ENCODE peak calls at places on chromosome 17, in seven cellular contexts. D, T, Z, Y, U, K and O are unnamed samples. For H3K4me1, the result is how much of the 10 kb centered on the place peaks cover.

GRCh38 chr17:15468142-15468541 is 721 bp upstream of the CDRT4 start:
- DNase-seq in D (no peak), T (no peak), Z (no peak), Y (no peak), U (no peak), K (no peak), O (no peak)

GRCh38 chr17:40526668-40527067 is 25.2 kb upstream of the TNS4 start:
- DNase-seq in D (no peak), T (no peak), Z (no peak), Y (no peak), U (no peak), K (no peak), O (no peak)

GRCh38 chr17:77432791-77433190 is 292.0 kb downstream of the SEC14L1 start:
- DNase-seq in D (no peak), T (no peak), Z (no peak), Y (peak), U (no peak), K (no peak), O (no peak)

GRCh38 chr17:44119798-44120197 is 3.6 kb downstream of the HDAC5 start:
- DNase-seq in D (no peak), T (no peak), Z (no peak), Y (no peak), U (no peak), K (no peak), O (no peak)

GRCh38 chr17:70084476-70084875 is 9.5 kb downstream of the KCNJ16 start:
- DNase-seq in D (no peak), T (no peak), Z (peak), Y (no peak), U (peak), K (no peak), O (no peak)

GRCh38 chr17:70168979-70169706 is at the start of gene KCNJ2:
- DNase-seq in D (peak), T (peak), Z (peak), Y (peak), U (peak), K (peak), O (peak)

GRCh38 chr17:78197147-78197830 is 10.1 kb downstream of the AFMID start:
- DNase-seq in D (no peak), T (peak), Z (no peak), Y (peak), U (no peak), K (no peak), O (peak)

GRCh38 chr17:78185981-78186688 is 717 bp downstream of the TK1 start:
- DNase-seq in D (no peak), T (no peak), Z (no peak), Y (peak), U (peak), K (no peak), O (no peak)

GRCh38 chr17:77229786-77230435 is 89.1 kb downstream of the SEC14L1 start:
- DNase-seq in D (no peak), T (no peak), Z (no peak), Y (no peak), U (no peak), K (no peak), O (no peak)

GRCh38 chr17:60455378-60455777 is 33.1 kb downstream of the CHCT1 start:
- DNase-seq in D (no peak), T (no peak), Z (peak), Y (no peak), U (no peak), K (no peak), O (no peak)

GRCh38 chr17:60127068-60128064 is 22.4 kb upstream of the CA4 start:
- DNase-seq in D (no peak), T (no peak), Z (no peak), Y (no peak), U (no peak), K (no peak), O (no peak)

GRCh38 chr17:58330997-58331814 is 2.6 kb upstream of the TSPOAP1 start:
- DNase-seq in D (no peak), T (peak), Z (no peak), Y (no peak), U (no peak), K (no peak), O (no peak)

GRCh38 chr17:35141681-35142466 is at the start of gene NLE1:
- DNase-seq in D (peak), T (peak), Z (peak), Y (peak), U (peak), K (peak), O (peak)

GRCh38 chr17:82947051-82947991 is 107.5 kb upstream of the ZNF750 start:
- DNase-seq in D (no peak), T (no peak), Z (no peak), Y (no peak), U (no peak), K (no peak), O (no peak)

GRCh38 chr17:80526116-80526910 is 18.3 kb upstream of the RPTOR start:
- DNase-seq in D (no peak), T (peak), Z (no peak), Y (peak), U (no peak), K (no peak), O (no peak)

GRCh38 chr17:50090971-50091950 is 3.9 kb upstream of the PDK2 start:
- DNase-seq in D (no peak), T (no peak), Z (no peak), Y (no peak), U (no peak), K (no peak), O (no peak)

GRCh38 chr17:63969278-63969677 is 3.4 kb downstream of the SCN4A start:
- DNase-seq in D (no peak), T (no peak), Z (no peak), Y (no peak), U (no peak), K (no peak), O (no peak)

GRCh38 chr17:43442711-43443110 is 41.1 kb upstream of the DHX8 start:
- DNase-seq in D (no peak), T (no peak), Z (peak), Y (no peak), U (peak), K (no peak), O (no peak)

GRCh38 chr17:44269795-44270320 is 1.9 kb upstream of the SLC4A1 start:
- DNase-seq in D (no peak), T (no peak), Z (no peak), Y (no peak), U (no peak), K (no peak), O (no peak)

GRCh38 chr17:65143899-65144590 is 6.9 kb downstream of the RGS9 start:
- DNase-seq in D (no peak), T (no peak), Z (no peak), Y (no peak), U (no peak), K (no peak), O (no peak)

GRCh38 chr17:35433075-35433894 is 985 bp upstream of the SLFN12 start:
- DNase-seq in D (peak), T (peak), Z (peak), Y (peak), U (peak), K (peak), O (peak)

GRCh38 chr17:1147664-1148063 is 32.1 kb downstream of the ABR start:
- DNase-seq in D (peak), T (peak), Z (peak), Y (peak), U (peak), K (peak), O (no peak)

GRCh38 chr17:42514279-42514678 is 21.8 kb upstream of the NAGLU start:
- DNase-seq in D (no peak), T (no peak), Z (no peak), Y (no peak), U (no peak), K (no peak), O (no peak)

GRCh38 chr17:27906238-27906603 is 13.1 kb upstream of the LYRM9 start:
- DNase-seq in D (no peak), T (no peak), Z (no peak), Y (no peak), U (no peak), K (no peak), O (no peak)

GRCh38 chr17:75785016-75785769 is 587 bp downstream of the UNK start:
- DNase-seq in D (peak), T (no peak), Z (peak), Y (peak), U (peak), K (no peak), O (no peak)

GRCh38 chr17:63675231-63675606 is 24.7 kb downstream of the LIMD2 start:
- DNase-seq in D (no peak), T (peak), Z (no peak), Y (peak), U (peak), K (no peak), O (no peak)

GRCh38 chr17:21059761-21060160 is 16.9 kb upstream of the USP22 start:
- DNase-seq in D (no peak), T (no peak), Z (no peak), Y (no peak), U (no peak), K (no peak), O (no peak)

GRCh38 chr17:2398655-2399571 is 1.9 kb downstream of the MNT start:
- DNase-seq in D (peak), T (peak), Z (peak), Y (peak), U (peak), K (no peak), O (no peak)

GRCh38 chr17:66255112-66255511 is 25.9 kb upstream of the APOH start:
- DNase-seq in D (peak), T (no peak), Z (peak), Y (peak), U (peak), K (no peak), O (peak)
- H3K4me1 ChIP-seq in D (under half), T (under half), Z (under half), Y (under half), U (under half), K (under half), O (under half)

GRCh38 chr17:61700252-61700651 is 109.2 kb upstream of the NACA2 start:
- DNase-seq in D (no peak), T (no peak), Z (no peak), Y (peak), U (no peak), K (no peak), O (no peak)

GRCh38 chr17:61702450-61702849 is 111.4 kb upstream of the NACA2 start:
- DNase-seq in D (no peak), T (no peak), Z (no peak), Y (no peak), U (no peak), K (no peak), O (peak)

GRCh38 chr17:61699694-61700093 is 108.7 kb upstream of the NACA2 start:
- DNase-seq in D (no peak), T (no peak), Z (no peak), Y (no peak), U (no peak), K (no peak), O (no peak)

GRCh38 chr17:61701334-61701733 is 110.3 kb upstream of the NACA2 start:
- DNase-seq in D (no peak), T (no peak), Z (no peak), Y (no peak), U (no peak), K (no peak), O (no peak)

GRCh38 chr17:61701978-61702377 is 111.0 kb upstream of the NACA2 start:
- DNase-seq in D (no peak), T (no peak), Z (no peak), Y (no peak), U (no peak), K (no peak), O (no peak)
- H4K8ac ChIP-seq in D (no peak), T (no peak), Z (no peak), Y (no peak), U (no peak), K (no peak), O (no peak)

GRCh38 chr17:81726004-81726403 is 13.9 kb downstream of the SLC25A10 start:
- DNase-seq in D (no peak), T (no peak), Z (no peak), Y (no peak), U (no peak), K (no peak), O (no peak)
- H3K4ac ChIP-seq in D (no peak), T (no peak), Z (no peak), Y (no peak), U (no peak), K (no peak), O (no peak)

DNA sequence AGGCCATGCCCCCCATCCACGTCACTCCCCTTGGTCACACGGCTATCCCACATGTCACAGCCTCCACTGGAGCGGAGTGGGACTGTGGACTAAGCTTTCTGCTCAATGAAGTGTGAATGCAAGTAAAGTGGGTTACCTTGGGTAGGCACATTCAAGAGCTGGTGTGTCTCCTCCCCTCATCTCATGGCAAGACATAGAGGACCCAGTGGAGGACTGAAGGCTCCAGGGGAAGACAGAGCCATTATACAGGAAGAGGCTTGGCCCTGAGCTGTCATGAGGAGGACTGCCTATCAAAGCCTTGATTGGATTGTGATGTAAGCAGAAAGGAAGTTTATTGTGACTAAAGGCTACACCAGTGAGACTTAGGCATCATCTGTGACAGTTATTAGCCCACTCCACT is 129.2 kb upstream of the CCL2 start:
- DNase-seq in D (no peak), T (no peak), Z (no peak), Y (no peak), U (no peak), K (no peak), O (no peak)
- H3K4me1 ChIP-seq in D (under half), T (under half), Z (under half), Y (under half), U (under half), K (under half), O (under half)

DNA sequence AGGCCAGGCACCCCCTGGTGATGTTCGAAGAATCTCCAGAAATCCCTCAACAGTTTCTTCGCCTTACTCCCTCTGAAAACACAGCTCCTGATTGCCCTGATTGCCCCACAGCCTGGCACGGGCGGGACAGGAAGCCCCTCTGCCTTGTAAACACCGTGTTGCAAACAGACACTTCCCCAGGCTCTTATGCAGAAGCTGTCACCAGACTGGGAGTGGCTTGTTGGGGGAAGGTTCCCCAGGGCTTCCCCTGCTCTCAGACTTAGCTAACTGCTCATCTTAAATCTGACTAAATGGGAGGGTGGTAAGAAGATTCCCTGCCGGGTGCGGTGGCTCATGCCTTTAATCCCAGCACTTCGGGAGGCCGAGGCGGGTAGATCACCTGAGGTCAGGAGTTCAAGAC is 11.2 kb downstream of the PIK3R5 start:
- DNase-seq in D (no peak), T (peak), Z (no peak), Y (peak), U (no peak), K (peak), O (peak)
- H4K8ac ChIP-seq in D (no peak), T (no peak), Z (no peak), Y (no peak), U (no peak), K (peak), O (no peak)

GRCh38 chr17:45815752-45816151 is 28.9 kb upstream of the SPPL2C start:
- DNase-seq in D (no peak), T (no peak), Z (no peak), Y (no peak), U (no peak), K (no peak), O (no peak)
- H3K4ac ChIP-seq in D (no peak), T (no peak), Z (no peak), Y (no peak), U (no peak), K (no peak), O (no peak)

GRCh38 chr17:48733632-48734327 is 5.2 kb upstream of the HOXB13 start:
- DNase-seq in D (no peak), T (no peak), Z (no peak), Y (no peak), U (no peak), K (no peak), O (no peak)

GRCh38 chr17:48732688-48733629 is 4.4 kb upstream of the HOXB13 start:
- DNase-seq in D (no peak), T (peak), Z (no peak), Y (peak), U (no peak), K (no peak), O (no peak)

GRCh38 chr17:48737330-48738043 is 8.9 kb upstream of the HOXB13 start:
- DNase-seq in D (no peak), T (no peak), Z (no peak), Y (no peak), U (no peak), K (no peak), O (no peak)

GRCh38 chr17:48734328-48735056 is 5.9 kb upstream of the HOXB13 start:
- DNase-seq in D (no peak), T (no peak), Z (no peak), Y (no peak), U (no peak), K (no peak), O (no peak)

GRCh38 chr17:48735057-48735341 is 6.4 kb upstream of the HOXB13 start:
- DNase-seq in D (no peak), T (no peak), Z (no peak), Y (no peak), U (no peak), K (no peak), O (no peak)
- H3K4me1 ChIP-seq in D (under half), T (under half), Z (under half), Y (under half), U (under half), K (under half), O (under half)

DNA sequence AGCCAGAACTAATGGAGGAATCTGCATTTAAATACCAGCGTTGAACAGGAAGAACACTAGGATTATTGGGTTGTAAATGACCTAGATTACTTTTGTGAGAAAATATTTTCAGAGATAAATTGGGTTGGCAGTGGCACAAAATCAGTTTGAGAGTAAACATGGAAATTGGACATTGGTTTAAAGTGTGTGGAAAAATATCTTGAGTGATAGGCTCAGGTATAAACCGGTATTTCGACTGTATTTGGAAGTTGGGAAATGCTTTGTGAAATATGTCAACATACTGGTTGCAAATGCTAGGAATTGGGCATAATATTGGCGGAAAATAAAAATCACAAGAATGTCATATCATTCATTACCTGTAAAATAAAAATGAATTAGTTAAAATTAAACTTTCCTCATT is 15.1 kb downstream of the PRKAR1A start:
- DNase-seq in D (no peak), T (no peak), Z (no peak), Y (no peak), U (no peak), K (no peak), O (peak)
- H4K8ac ChIP-seq in D (no peak), T (no peak), Z (no peak), Y (no peak), U (no peak), K (no peak), O (no peak)